ENCODE peak calls at places on chromosomes 12 and 14, in four cellular contexts. H is astrocyte of the spinal cord, S is KBM-7, N is NCI-H1092 treated with DMSO at 0.1 percent for 48 hours. Y is an unnamed sample.

GRCh38 chr12:54160807-54161480 is 27.8 kb downstream of the SMUG1 start:
- DNase-seq in H (no peak), S (no peak), N (peak), Y (peak)

GRCh38 chr12:126726481-126727217 is 1540.3 kb upstream of the TMEM132C start:
- DNase-seq in H (no peak), S (no peak), N (no peak), Y (no peak)

GRCh38 chr14:95958105-95958504 is 81.1 kb upstream of the C14orf132 start:
- DNase-seq in H (no peak), S (no peak), N (no peak), Y (no peak)

GRCh38 chr12:9798008-9798619 is 29.2 kb upstream of the KLRF1 start:
- DNase-seq in H (peak), S (peak), N (peak), Y (peak)

GRCh38 chr14:72420749-72421452 is 473.0 kb downstream of the DPF3 start:
- DNase-seq in H (peak), S (peak), N (peak), Y (peak)

GRCh38 chr12:52819021-52819420 is 5.1 kb upstream of the KRT4 start:
- DNase-seq in H (no peak), S (no peak), N (no peak), Y (no peak)

GRCh38 chr12:22518067-22518719 is 26.1 kb downstream of the C2CD5 start:
- DNase-seq in H (peak), S (no peak), N (peak), Y (peak)

GRCh38 chr12:3173008-3173553 is 95.9 kb downstream of the TSPAN9 start:
- DNase-seq in H (no peak), S (no peak), N (no peak), Y (peak)

GRCh38 chr12:27013606-27014084 is 539 bp downstream of the TM7SF3 start:
- DNase-seq in H (peak), S (peak), N (peak), Y (peak)

GRCh38 chr14:35254736-35255135 is 37.4 kb upstream of the PSMA6 start:
- DNase-seq in H (no peak), S (peak), N (no peak), Y (no peak)

GRCh38 chr12:53499261-53500118 is at the start of gene MAP3K12:
- DNase-seq in H (peak), S (peak), N (peak), Y (peak)

GRCh38 chr14:80385340-80385739 is 174.0 kb upstream of the DIO2 start:
- DNase-seq in H (no peak), S (no peak), N (no peak), Y (peak)